ENCODE peak calls at places on chromosomes 7 and 10, in four cellular contexts. One of them, this sample, is unnamed.

GRCh38 chr10:43132796-43133195 is 5.4 kb upstream of the CSGALNACT2 start:
- DNase-seq in activated naive CD4-positive, alpha-beta T cell treated with anti-CD3 and anti-CD28 coated beads, Interleukin-2, amount 10 ng/mL, durations not matched to agents 7 days and 5 days: no peak
- DNase-seq in mucosa of gallbladder: no peak
- DNase-seq in pancreas: no peak
- DNase-seq in this sample: no peak

GRCh38 chr7:95205821-95206220 is 118.5 kb downstream of the PON1 start:
- DNase-seq in activated naive CD4-positive, alpha-beta T cell treated with anti-CD3 and anti-CD28 coated beads, Interleukin-2, amount 10 ng/mL, durations not matched to agents 7 days and 5 days: no peak
- DNase-seq in mucosa of gallbladder: no peak
- DNase-seq in pancreas: no peak
- DNase-seq in this sample: no peak

GRCh38 chr10:3104251-3104918 is 37.0 kb downstream of the PFKP start:
- DNase-seq in activated naive CD4-positive, alpha-beta T cell treated with anti-CD3 and anti-CD28 coated beads, Interleukin-2, amount 10 ng/mL, durations not matched to agents 7 days and 5 days: no peak
- DNase-seq in mucosa of gallbladder: no peak
- DNase-seq in pancreas: no peak
- DNase-seq in this sample: no peak

GRCh38 chr10:82883588-82883987 is 1008.6 kb downstream of the NRG3 start:
- DNase-seq in activated naive CD4-positive, alpha-beta T cell treated with anti-CD3 and anti-CD28 coated beads, Interleukin-2, amount 10 ng/mL, durations not matched to agents 7 days and 5 days: no peak
- DNase-seq in mucosa of gallbladder: no peak
- DNase-seq in pancreas: no peak
- DNase-seq in this sample: no peak

GRCh38 chr7:1679326-1679965 is 9.4 kb downstream of the ELFN1 start:
- DNase-seq in activated naive CD4-positive, alpha-beta T cell treated with anti-CD3 and anti-CD28 coated beads, Interleukin-2, amount 10 ng/mL, durations not matched to agents 7 days and 5 days: peak
- DNase-seq in mucosa of gallbladder: no peak
- DNase-seq in pancreas: no peak
- DNase-seq in this sample: peak

GRCh38 chr10:70255329-70256299 is 22.4 kb upstream of the PPA1 start:
- DNase-seq in activated naive CD4-positive, alpha-beta T cell treated with anti-CD3 and anti-CD28 coated beads, Interleukin-2, amount 10 ng/mL, durations not matched to agents 7 days and 5 days: peak
- DNase-seq in mucosa of gallbladder: no peak
- DNase-seq in pancreas: no peak
- DNase-seq in this sample: peak

GRCh38 chr7:6181136-6181535 is 91.3 kb downstream of the CYTH3 start:
- DNase-seq in activated naive CD4-positive, alpha-beta T cell treated with anti-CD3 and anti-CD28 coated beads, Interleukin-2, amount 10 ng/mL, durations not matched to agents 7 days and 5 days: no peak
- DNase-seq in mucosa of gallbladder: no peak
- DNase-seq in pancreas: no peak
- DNase-seq in this sample: peak

GRCh38 chr7:90708841-90709317 is 112.8 kb downstream of the CDK14 start:
- DNase-seq in activated naive CD4-positive, alpha-beta T cell treated with anti-CD3 and anti-CD28 coated beads, Interleukin-2, amount 10 ng/mL, durations not matched to agents 7 days and 5 days: no peak
- DNase-seq in mucosa of gallbladder: no peak
- DNase-seq in pancreas: peak
- DNase-seq in this sample: no peak

GRCh38 chr10:103692421-103693069 is 162.8 kb downstream of the SH3PXD2A start:
- DNase-seq in activated naive CD4-positive, alpha-beta T cell treated with anti-CD3 and anti-CD28 coated beads, Interleukin-2, amount 10 ng/mL, durations not matched to agents 7 days and 5 days: no peak
- DNase-seq in mucosa of gallbladder: no peak
- DNase-seq in pancreas: no peak
- DNase-seq in this sample: no peak

GRCh38 chr7:27116962-27117686 is 13.4 kb downstream of the HOXA4 start:
- DNase-seq in activated naive CD4-positive, alpha-beta T cell treated with anti-CD3 and anti-CD28 coated beads, Interleukin-2, amount 10 ng/mL, durations not matched to agents 7 days and 5 days: no peak
- DNase-seq in mucosa of gallbladder: no peak
- DNase-seq in pancreas: no peak
- DNase-seq in this sample: peak

This sample was measured in coronary artery.